ENCODE peak calls at places on chromosomes 16 and 17, in seven cellular contexts. A, M, N, T, P, Y and W are unnamed samples.

GRCh38 chr16:75116081-75116910 is at the start of gene LDHD:
- DNase-seq in A (peak; percentile 89), M (no peak), N (peak; percentile 82), T (peak; percentile 81), P (peak; percentile 75), Y (peak; percentile 66), W (peak; percentile 71)

GRCh38 chr17:78697846-78698343 is 84.2 kb downstream of the CYTH1 start:
- DNase-seq in A (no peak), M (no peak), N (no peak), T (no peak), P (no peak), Y (no peak), W (no peak)

GRCh38 chr16:28503470-28504259 is 3.0 kb downstream of the IL27 start:
- DNase-seq in A (no peak), M (no peak), N (no peak), T (no peak), P (no peak), Y (no peak), W (no peak)

GRCh38 chr16:81212830-81213465 is 25.5 kb upstream of the BCO1 start:
- DNase-seq in A (no peak), M (no peak), N (no peak), T (peak; percentile 8), P (no peak), Y (no peak), W (no peak)

GRCh38 chr16:23557779-23558330 is 328 bp downstream of the UBFD1 start:
- DNase-seq in A (peak; percentile 21), M (peak; percentile 5), N (no peak), T (no peak), P (no peak), Y (peak; percentile 38), W (peak; percentile 21)

GRCh38 chr17:65345261-65346060 is 208.3 kb downstream of the RGS9 start:
- DNase-seq in A (no peak), M (peak; percentile 12), N (no peak), T (no peak), P (no peak), Y (peak; percentile 40), W (no peak)

GRCh38 chr16:11614587-11615175 is 28.0 kb upstream of the LITAF start:
- DNase-seq in A (no peak), M (no peak), N (no peak), T (no peak), P (no peak), Y (no peak), W (no peak)

GRCh38 chr16:48862087-48862532 is 252.1 kb upstream of the N4BP1 start:
- DNase-seq in A (no peak), M (no peak), N (no peak), T (no peak), P (peak; percentile 48), Y (no peak), W (no peak)

GRCh38 chr16:1261131-1261917 is 5.5 kb downstream of the TPSD1 start:
- DNase-seq in A (no peak), M (no peak), N (no peak), T (no peak), P (peak; percentile 48), Y (no peak), W (no peak)

GRCh38 chr17:50420419-50421112 is 5.5 kb upstream of the ACSF2 start:
- DNase-seq in A (no peak), M (no peak), N (no peak), T (no peak), P (no peak), Y (peak; percentile 56), W (no peak)

GRCh38 chr16:11250091-11250785 is 5.8 kb downstream of the SOCS1 start:
- DNase-seq in A (no peak), M (no peak), N (no peak), T (no peak), P (peak; percentile 19), Y (peak; percentile 18), W (no peak)

GRCh38 chr16:15599303-15600070 is 43.5 kb downstream of the MARF1 start:
- DNase-seq in A (no peak), M (no peak), N (no peak), T (no peak), P (peak; percentile 7), Y (no peak), W (no peak)

GRCh38 chr17:17105976-17106375 is 63.7 kb downstream of the MPRIP start:
- DNase-seq in A (no peak), M (no peak), N (no peak), T (no peak), P (no peak), Y (no peak), W (no peak)

GRCh38 chr16:53152321-53152720 is 97.5 kb downstream of the CHD9 start:
- DNase-seq in A (no peak), M (no peak), N (no peak), T (no peak), P (no peak), Y (no peak), W (peak; percentile 20)

GRCh38 chr17:37826497-37827115 is 81.7 kb upstream of the HNF1B start:
- DNase-seq in A (no peak), M (no peak), N (no peak), T (no peak), P (no peak), Y (no peak), W (no peak)

GRCh38 chr16:57409870-57410585 is 5.5 kb downstream of the CCL17 start:
- DNase-seq in A (no peak), M (no peak), N (no peak), T (no peak), P (no peak), Y (no peak), W (no peak)

GRCh38 chr17:68981288-68981687 is 26.1 kb upstream of the ABCA8 start:
- DNase-seq in A (no peak), M (no peak), N (no peak), T (no peak), P (peak; percentile 10), Y (peak; percentile 91), W (no peak)

GRCh38 chr17:10089221-10089799 is 109.1 kb downstream of the GAS7 start:
- DNase-seq in A (no peak), M (no peak), N (peak; percentile 87), T (no peak), P (no peak), Y (no peak), W (no peak)

GRCh38 chr17:61409301-61410099 is 9.9 kb downstream of the TBX2 start:
- DNase-seq in A (no peak), M (no peak), N (peak; percentile 57), T (peak; percentile 22), P (peak; percentile 84), Y (peak; percentile 69), W (no peak)

GRCh38 chr17:81832608-81833159 is 407 bp downstream of the MCRIP1 start:
- DNase-seq in A (no peak), M (peak; percentile 30), N (peak; percentile 27), T (peak; percentile 31), P (no peak), Y (peak; percentile 33), W (no peak)

GRCh38 chr16:14378131-14378551 is 251.9 kb downstream of the PARN start:
- DNase-seq in A (peak; percentile 28), M (no peak), N (no peak), T (no peak), P (peak; percentile 91), Y (peak; percentile 71), W (no peak)

GRCh38 chr17:42667088-42667951 is 8.2 kb downstream of the TUBG2 start:
- DNase-seq in A (peak; percentile 76), M (no peak), N (no peak), T (no peak), P (peak; percentile 90), Y (peak; percentile 78), W (no peak)

GRCh38 chr17:49278076-49278475 is 47.5 kb upstream of the PHOSPHO1 start:
- DNase-seq in A (no peak), M (no peak), N (no peak), T (no peak), P (no peak), Y (no peak), W (no peak)

GRCh38 chr16:54066451-54067056 is 220.0 kb downstream of the IRX3 start:
- DNase-seq in A (peak; percentile 19), M (no peak), N (no peak), T (no peak), P (peak; percentile 56), Y (no peak), W (no peak)

GRCh38 chr16:2949705-2950399 is 14.2 kb upstream of the KREMEN2 start:
- DNase-seq in A (no peak), M (no peak), N (no peak), T (no peak), P (no peak), Y (no peak), W (no peak)

GRCh38 chr16:75801307-75801706 is 75.0 kb upstream of the CPHXL start:
- DNase-seq in A (no peak), M (no peak), N (no peak), T (no peak), P (peak; percentile 37), Y (no peak), W (no peak)

GRCh38 chr17:56966277-56966676 is 5.4 kb upstream of the COIL start:
- DNase-seq in A (no peak), M (no peak), N (no peak), T (no peak), P (no peak), Y (no peak), W (no peak)

GRCh38 chr17:78883090-78883532 is 19.9 kb downstream of the CEP295NL start:
- DNase-seq in A (peak; percentile 50), M (no peak), N (peak; percentile 62), T (peak; percentile 67), P (peak; percentile 94), Y (peak; percentile 91), W (peak; percentile 96)

GRCh38 chr16:75070055-75070841 is 46.3 kb downstream of the LDHD start:
- DNase-seq in A (peak; percentile 31), M (no peak), N (peak; percentile 36), T (peak; percentile 19), P (peak; percentile 55), Y (no peak), W (no peak)

GRCh38 chr17:43661699-43662431 is at the start of gene MEOX1:
- DNase-seq in A (peak; percentile 10), M (peak; percentile 34), N (no peak), T (no peak), P (peak; percentile 88), Y (peak; percentile 60), W (no peak)

GRCh38 chr17:1060991-1061390 is 64.1 kb downstream of the TIMM22 start:
- DNase-seq in A (peak; percentile 78), M (peak; percentile 24), N (no peak), T (no peak), P (peak; percentile 95), Y (peak; percentile 99), W (peak; percentile 57)